ENCODE peak calls at places on chromosome 16, in five cellular contexts. One of them, this sample, is unnamed.

GRCh38 chr16:8850279-8850885 is 18.4 kb downstream of the CARHSP1 start:
- DNase-seq in M059J: peak; percentile 89
- DNase-seq in stimulated activated CD8-positive, alpha-beta memory T cell treated with anti-CD3 and anti-CD28 coated beads, Interleukin-2, amount 100 ng/mL, for 48 hours: no peak
- DNase-seq in NCI-H1436: no peak
- DNase-seq in A549: no peak
- DNase-seq in this sample: no peak

GRCh38 chr16:588639-588888 is 1.3 kb upstream of the RAB40C start:
- DNase-seq in M059J: peak; percentile 66
- DNase-seq in A549: no peak
- DNase-seq in NCI-H1436: no peak
- DNase-seq in stimulated activated CD8-positive, alpha-beta memory T cell treated with anti-CD3 and anti-CD28 coated beads, Interleukin-2, amount 100 ng/mL, for 48 hours: peak; percentile 46
- DNase-seq in this sample: no peak

GRCh38 chr16:68640972-68641371 is 4.1 kb upstream of the CDH3 start:
- DNase-seq in stimulated activated CD8-positive, alpha-beta memory T cell treated with anti-CD3 and anti-CD28 coated beads, Interleukin-2, amount 100 ng/mL, for 48 hours: no peak
- DNase-seq in NCI-H1436: no peak
- DNase-seq in A549: no peak
- DNase-seq in M059J: peak; percentile 83
- DNase-seq in this sample: no peak

GRCh38 chr16:68265078-68265925 is 976 bp downstream of the SLC7A6 start:
- DNase-seq in M059J: peak; percentile 94
- DNase-seq in NCI-H1436: no peak
- DNase-seq in stimulated activated CD8-positive, alpha-beta memory T cell treated with anti-CD3 and anti-CD28 coated beads, Interleukin-2, amount 100 ng/mL, for 48 hours: no peak
- DNase-seq in A549: peak; percentile 84
- DNase-seq in this sample: peak; percentile 51

GRCh38 chr16:57593021-57593420 is 35.4 kb upstream of the ADGRG1 start:
- DNase-seq in NCI-H1436: no peak
- DNase-seq in stimulated activated CD8-positive, alpha-beta memory T cell treated with anti-CD3 and anti-CD28 coated beads, Interleukin-2, amount 100 ng/mL, for 48 hours: no peak
- DNase-seq in M059J: no peak
- DNase-seq in A549: no peak
- DNase-seq in this sample: no peak

GRCh38 chr16:75038036-75038959 is 39.5 kb downstream of the ZNRF1 start:
- DNase-seq in A549: no peak
- DNase-seq in M059J: peak; percentile 68
- DNase-seq in NCI-H1436: no peak
- DNase-seq in stimulated activated CD8-positive, alpha-beta memory T cell treated with anti-CD3 and anti-CD28 coated beads, Interleukin-2, amount 100 ng/mL, for 48 hours: no peak
- DNase-seq in this sample: no peak

GRCh38 chr16:49547448-49547847 is 173.8 kb downstream of the C16orf78 start:
- DNase-seq in M059J: no peak
- DNase-seq in A549: no peak
- DNase-seq in stimulated activated CD8-positive, alpha-beta memory T cell treated with anti-CD3 and anti-CD28 coated beads, Interleukin-2, amount 100 ng/mL, for 48 hours: no peak
- DNase-seq in NCI-H1436: peak; percentile 40
- DNase-seq in this sample: no peak

GRCh38 chr16:88783391-88784073 is 1.5 kb downstream of the PIEZO1 start:
- DNase-seq in M059J: peak; percentile 51
- DNase-seq in NCI-H1436: no peak
- DNase-seq in A549: no peak
- DNase-seq in stimulated activated CD8-positive, alpha-beta memory T cell treated with anti-CD3 and anti-CD28 coated beads, Interleukin-2, amount 100 ng/mL, for 48 hours: no peak
- DNase-seq in this sample: no peak

GRCh38 chr16:12330977-12331376 is 354.4 kb downstream of the SNX29 start:
- DNase-seq in M059J: no peak
- DNase-seq in stimulated activated CD8-positive, alpha-beta memory T cell treated with anti-CD3 and anti-CD28 coated beads, Interleukin-2, amount 100 ng/mL, for 48 hours: no peak
- DNase-seq in A549: no peak
- DNase-seq in NCI-H1436: no peak
- DNase-seq in this sample: no peak

GRCh38 chr16:17367932-17368331 is 102.8 kb downstream of the XYLT1 start:
- DNase-seq in NCI-H1436: no peak
- DNase-seq in A549: peak; percentile 21
- DNase-seq in stimulated activated CD8-positive, alpha-beta memory T cell treated with anti-CD3 and anti-CD28 coated beads, Interleukin-2, amount 100 ng/mL, for 48 hours: no peak
- DNase-seq in M059J: peak; percentile 83
- DNase-seq in this sample: no peak

GRCh38 chr16:51759999-51760398 is 608.9 kb upstream of the SALL1 start:
- DNase-seq in A549: no peak
- DNase-seq in stimulated activated CD8-positive, alpha-beta memory T cell treated with anti-CD3 and anti-CD28 coated beads, Interleukin-2, amount 100 ng/mL, for 48 hours: no peak
- DNase-seq in NCI-H1436: no peak
- DNase-seq in M059J: no peak
- DNase-seq in this sample: no peak

GRCh38 chr16:84278968-84279367 is 15.7 kb upstream of the WFDC1 start:
- DNase-seq in M059J: no peak
- DNase-seq in stimulated activated CD8-positive, alpha-beta memory T cell treated with anti-CD3 and anti-CD28 coated beads, Interleukin-2, amount 100 ng/mL, for 48 hours: no peak
- DNase-seq in A549: no peak
- DNase-seq in NCI-H1436: no peak
- DNase-seq in this sample: no peak

GRCh38 chr16:85573696-85574641 is 39.2 kb upstream of the GSE1 start:
- DNase-seq in A549: no peak
- DNase-seq in NCI-H1436: no peak
- DNase-seq in stimulated activated CD8-positive, alpha-beta memory T cell treated with anti-CD3 and anti-CD28 coated beads, Interleukin-2, amount 100 ng/mL, for 48 hours: no peak
- DNase-seq in M059J: no peak
- DNase-seq in this sample: no peak

GRCh38 chr16:49972280-49972679 is 52.7 kb upstream of the CNEP1R1 start:
- DNase-seq in NCI-H1436: no peak
- DNase-seq in M059J: no peak
- DNase-seq in stimulated activated CD8-positive, alpha-beta memory T cell treated with anti-CD3 and anti-CD28 coated beads, Interleukin-2, amount 100 ng/mL, for 48 hours: no peak
- DNase-seq in A549: no peak
- DNase-seq in this sample: no peak

GRCh38 chr16:83344014-83344413 is 463.8 kb upstream of the HSBP1 start:
- DNase-seq in stimulated activated CD8-positive, alpha-beta memory T cell treated with anti-CD3 and anti-CD28 coated beads, Interleukin-2, amount 100 ng/mL, for 48 hours: no peak
- DNase-seq in NCI-H1436: no peak
- DNase-seq in A549: no peak
- DNase-seq in M059J: peak; percentile 97
- DNase-seq in this sample: no peak

GRCh38 chr16:10114411-10114810 is 67.8 kb downstream of the GRIN2A start:
- DNase-seq in A549: no peak
- DNase-seq in M059J: peak; percentile 97
- DNase-seq in NCI-H1436: no peak
- DNase-seq in stimulated activated CD8-positive, alpha-beta memory T cell treated with anti-CD3 and anti-CD28 coated beads, Interleukin-2, amount 100 ng/mL, for 48 hours: no peak
- DNase-seq in this sample: no peak

GRCh38 chr16:17303101-17303500 is 167.7 kb downstream of the XYLT1 start:
- DNase-seq in stimulated activated CD8-positive, alpha-beta memory T cell treated with anti-CD3 and anti-CD28 coated beads, Interleukin-2, amount 100 ng/mL, for 48 hours: no peak
- DNase-seq in A549: no peak
- DNase-seq in M059J: peak; percentile 21
- DNase-seq in NCI-H1436: no peak
- DNase-seq in this sample: no peak

GRCh38 chr16:2475413-2476344 is 752 bp downstream of the TBC1D24 start:
- DNase-seq in A549: peak; percentile 21
- DNase-seq in M059J: no peak
- DNase-seq in NCI-H1436: peak; percentile 43
- DNase-seq in stimulated activated CD8-positive, alpha-beta memory T cell treated with anti-CD3 and anti-CD28 coated beads, Interleukin-2, amount 100 ng/mL, for 48 hours: no peak
- DNase-seq in this sample: peak; percentile 35

GRCh38 chr16:49128740-49129139 is 152.9 kb downstream of the CBLN1 start:
- DNase-seq in M059J: no peak
- DNase-seq in stimulated activated CD8-positive, alpha-beta memory T cell treated with anti-CD3 and anti-CD28 coated beads, Interleukin-2, amount 100 ng/mL, for 48 hours: no peak
- DNase-seq in NCI-H1436: no peak
- DNase-seq in A549: no peak
- DNase-seq in this sample: no peak

GRCh38 chr16:84924339-84925091 is 86.8 kb downstream of the ZDHHC7 start:
- DNase-seq in NCI-H1436: no peak
- DNase-seq in A549: no peak
- DNase-seq in M059J: no peak
- DNase-seq in stimulated activated CD8-positive, alpha-beta memory T cell treated with anti-CD3 and anti-CD28 coated beads, Interleukin-2, amount 100 ng/mL, for 48 hours: no peak
- DNase-seq in this sample: no peak

GRCh38 chr16:49875812-49876715 is 20.2 kb upstream of the ZNF423 start:
- DNase-seq in stimulated activated CD8-positive, alpha-beta memory T cell treated with anti-CD3 and anti-CD28 coated beads, Interleukin-2, amount 100 ng/mL, for 48 hours: no peak
- DNase-seq in A549: no peak
- DNase-seq in NCI-H1436: no peak
- DNase-seq in M059J: no peak
- DNase-seq in this sample: no peak

GRCh38 chr16:873889-874288 is 73.4 kb upstream of the GNG13 start:
- DNase-seq in NCI-H1436: no peak
- DNase-seq in stimulated activated CD8-positive, alpha-beta memory T cell treated with anti-CD3 and anti-CD28 coated beads, Interleukin-2, amount 100 ng/mL, for 48 hours: no peak
- DNase-seq in M059J: no peak
- DNase-seq in A549: no peak
- DNase-seq in this sample: no peak

GRCh38 chr16:57608462-57609113 is 19.8 kb upstream of the ADGRG1 start:
- DNase-seq in stimulated activated CD8-positive, alpha-beta memory T cell treated with anti-CD3 and anti-CD28 coated beads, Interleukin-2, amount 100 ng/mL, for 48 hours: no peak
- DNase-seq in M059J: no peak
- DNase-seq in NCI-H1436: no peak
- DNase-seq in A549: no peak
- DNase-seq in this sample: no peak

GRCh38 chr16:48158296-48158695 is 2.5 kb upstream of the ABCC12 start:
- DNase-seq in NCI-H1436: no peak
- DNase-seq in M059J: peak; percentile 99
- DNase-seq in A549: peak; percentile 21
- DNase-seq in stimulated activated CD8-positive, alpha-beta memory T cell treated with anti-CD3 and anti-CD28 coated beads, Interleukin-2, amount 100 ng/mL, for 48 hours: peak; percentile 16
- DNase-seq in this sample: peak; percentile 75

GRCh38 chr16:66250686-66251405 is 115.6 kb upstream of the CDH5 start:
- DNase-seq in M059J: peak; percentile 48
- DNase-seq in NCI-H1436: no peak
- DNase-seq in stimulated activated CD8-positive, alpha-beta memory T cell treated with anti-CD3 and anti-CD28 coated beads, Interleukin-2, amount 100 ng/mL, for 48 hours: no peak
- DNase-seq in A549: no peak
- DNase-seq in this sample: no peak